ENCODE peak calls at places on chromosomes 5 and 9, in six cellular contexts. Y is mesothelial cell of epicardium, E is AG08396, K is fibroblast of lung, M is T1000, N is left cardiac atrium. V is an unnamed sample.

GRCh38 chr9:21741151-21741550 is 61.3 kb upstream of the MTAP start:
- DNase-seq in Y (no peak), E (no peak), K (no peak), M (no peak), N (no peak), V (no peak)

GRCh38 chr9:83154821-83155220 is 91.9 kb upstream of the RASEF start:
- DNase-seq in Y (no peak), E (no peak), K (no peak), M (peak), N (no peak), V (no peak)

GRCh38 chr9:83544002-83544698 is 5.9 kb upstream of the FRMD3 start:
- DNase-seq in Y (no peak), E (peak), K (peak), M (peak), N (peak), V (peak)

GRCh38 chr5:59532979-59533729 is 360.4 kb downstream of the PDE4D start:
- DNase-seq in Y (no peak), E (no peak), K (no peak), M (no peak), N (no peak), V (no peak)

GRCh38 chr9:111831371-111832108 is 36.8 kb upstream of the SHOC1 start:
- DNase-seq in Y (no peak), E (no peak), K (no peak), M (no peak), N (no peak), V (no peak)

GRCh38 chr5:17398439-17398838 is 99.6 kb upstream of the TAF11L2 start:
- DNase-seq in Y (no peak), E (peak), K (peak), M (no peak), N (no peak), V (peak)

GRCh38 chr5:78540335-78541057 is 108.1 kb downstream of the LHFPL2 start:
- DNase-seq in Y (no peak), E (no peak), K (no peak), M (no peak), N (no peak), V (peak)

GRCh38 chr9:123162359-123163345 is 105.7 kb downstream of the STRBP start:
- DNase-seq in Y (no peak), E (no peak), K (peak), M (no peak), N (no peak), V (no peak)